ENCODE peak calls at places on chromosomes 11 and 22, in nine cellular contexts. X is tibial artery, P is IMR-90, K is uterus, M is H1, Z is RWPE1, L is neural crest cell, C is DND-41, S is AG09319. W is an unnamed sample.

GRCh38 chr22:23503142-23503541 is 76.9 kb downstream of the IGLL1 start:
- DNase-seq in S (no peak), C (no peak), K (no peak), Z (no peak), X (peak), M (no peak), L (no peak), P (no peak), W (no peak)

GRCh38 chr22:44455963-44456358 is 42.1 kb downstream of the RTL6 start:
- DNase-seq in P (no peak), M (no peak), L (no peak), K (no peak), Z (no peak), X (no peak), S (no peak), C (no peak), W (no peak)

GRCh38 chr22:50282361-50283144 is 12.4 kb upstream of the MAPK11 start:
- DNase-seq in X (no peak), K (no peak), P (peak), Z (peak), S (no peak), C (no peak), L (no peak), M (no peak), W (no peak)

GRCh38 chr11:3183523-3183922 is 18.4 kb upstream of the OSBPL5 start:
- DNase-seq in P (no peak), S (no peak), K (no peak), L (no peak), X (peak), C (no peak), M (no peak), Z (no peak), W (no peak)

GRCh38 chr11:121890377-121890776 is 225.6 kb downstream of the BLID start:
- DNase-seq in K (no peak), P (peak), M (no peak), Z (no peak), L (no peak), X (peak), C (no peak), S (peak), W (no peak)

GRCh38 chr22:36144886-36145541 is 15.5 kb downstream of the APOL3 start:
- DNase-seq in X (peak), M (peak), K (peak), S (peak), P (peak), C (peak), L (peak), Z (peak), W (no peak)

GRCh38 chr11:7597620-7598019 is 75.7 kb downstream of the CYB5R2 start:
- DNase-seq in C (no peak), L (no peak), K (no peak), Z (peak), P (no peak), X (no peak), S (no peak), M (no peak), W (no peak)

GRCh38 chr11:118106789-118107335 is 20.1 kb upstream of the SMIM35 start:
- DNase-seq in M (no peak), C (no peak), Z (peak), L (no peak), X (no peak), K (no peak), S (no peak), P (no peak), W (no peak)

GRCh38 chr11:116415095-116415494 is 357.7 kb downstream of the BUD13 start:
- DNase-seq in P (no peak), Z (no peak), K (no peak), C (no peak), L (no peak), S (no peak), M (no peak), X (no peak), W (no peak)

GRCh38 chr11:69370984-69371709 is 77.2 kb downstream of the MYEOV start:
- DNase-seq in C (no peak), K (no peak), X (peak), Z (no peak), L (no peak), S (no peak), M (no peak), P (no peak), W (no peak)

GRCh38 chr22:22037740-22038139 is 55.2 kb upstream of the TOP3B start:
- DNase-seq in Z (no peak), S (no peak), K (no peak), L (no peak), C (no peak), M (no peak), X (no peak), P (peak), W (no peak)

GRCh38 chr11:57543601-57544000 is 6.2 kb downstream of the SMTNL1 start:
- DNase-seq in P (no peak), L (no peak), K (no peak), X (no peak), C (no peak), Z (no peak), S (no peak), M (no peak), W (no peak)

GRCh38 chr22:50313600-50313999 is 6.2 kb upstream of the PLXNB2 start:
- DNase-seq in M (no peak), C (no peak), S (no peak), X (no peak), Z (no peak), K (no peak), L (no peak), P (no peak), W (no peak)

GRCh38 chr22:44286673-44287072 is 26.1 kb downstream of the SHISAL1 start:
- DNase-seq in X (no peak), K (no peak), L (no peak), M (no peak), C (no peak), P (no peak), Z (no peak), S (no peak), W (peak)

GRCh38 chr11:77542296-77542695 is 47.5 kb upstream of the AQP11 start:
- DNase-seq in K (no peak), Z (no peak), S (peak), L (no peak), P (peak), M (no peak), X (no peak), C (no peak), W (no peak)

GRCh38 chr11:117187007-117187406 is 8.5 kb downstream of the SIDT2 start:
- DNase-seq in P (no peak), M (no peak), Z (no peak), S (no peak), C (no peak), X (peak), L (no peak), K (peak), W (no peak)

GRCh38 chr11:46472662-46472994 is 81.1 kb upstream of the CHRM4 start:
- DNase-seq in K (no peak), L (no peak), M (no peak), C (no peak), X (no peak), Z (no peak), P (no peak), S (no peak), W (no peak)

GRCh38 chr11:111922803-111923202 is 4.1 kb downstream of the C11orf52 start:
- DNase-seq in M (no peak), K (peak), C (no peak), P (peak), S (no peak), Z (no peak), L (no peak), X (no peak), W (no peak)

GRCh38 chr11:74221816-74222215 is 50.7 kb downstream of the PPME1 start:
- DNase-seq in C (no peak), P (peak), S (no peak), K (no peak), L (no peak), Z (no peak), X (no peak), M (no peak), W (no peak)

GRCh38 chr11:85699957-85700741 is 14.2 kb upstream of the CCDC89 start:
- DNase-seq in P (no peak), C (no peak), Z (no peak), M (no peak), X (no peak), L (no peak), K (no peak), S (no peak), W (no peak)

GRCh38 chr22:49549256-49549655 is 278.4 kb downstream of the BRD1 start:
- DNase-seq in S (no peak), M (no peak), X (peak), Z (no peak), P (no peak), K (no peak), C (no peak), L (no peak), W (no peak)

GRCh38 chr11:1360835-1361357 is 28.8 kb upstream of the BRSK2 start:
- DNase-seq in P (no peak), C (no peak), K (no peak), Z (no peak), X (no peak), S (no peak), L (no peak), M (no peak), W (no peak)

GRCh38 chr11:9982127-9982795 is 311.8 kb downstream of the SBF2 start:
- DNase-seq in P (no peak), K (no peak), C (no peak), Z (peak), S (no peak), M (no peak), X (no peak), L (no peak), W (no peak)

DNA sequence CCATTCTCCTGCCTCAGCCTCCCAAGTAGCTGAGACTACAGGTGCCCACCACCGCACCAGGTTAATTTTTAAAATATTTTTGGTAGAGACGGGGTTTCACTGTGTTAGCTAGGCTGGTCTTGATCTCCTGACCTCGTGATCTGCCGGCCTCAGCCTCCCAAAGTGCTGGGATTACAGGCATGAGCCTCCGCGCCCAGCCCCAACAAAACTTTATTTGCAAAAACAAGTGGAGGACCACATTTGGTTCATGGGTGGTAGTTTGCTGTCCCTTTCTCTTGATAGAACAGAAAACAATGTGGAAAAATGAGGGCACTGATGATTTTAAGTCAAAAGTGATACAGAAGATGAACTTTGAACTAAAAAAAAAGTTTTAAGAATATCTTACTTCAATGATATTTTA is 121.8 kb upstream of the SERPIND1 start:
- DNase-seq in L (no peak), Z (no peak), C (no peak), M (no peak), K (no peak), S (no peak), X (no peak), P (no peak), W (no peak)
- TF ChIP-seq CTCF in L (no peak), Z (no peak), C (no peak), M (no peak), K (no peak), S (no peak), X (no peak), P (no peak), W (no peak)

DNA sequence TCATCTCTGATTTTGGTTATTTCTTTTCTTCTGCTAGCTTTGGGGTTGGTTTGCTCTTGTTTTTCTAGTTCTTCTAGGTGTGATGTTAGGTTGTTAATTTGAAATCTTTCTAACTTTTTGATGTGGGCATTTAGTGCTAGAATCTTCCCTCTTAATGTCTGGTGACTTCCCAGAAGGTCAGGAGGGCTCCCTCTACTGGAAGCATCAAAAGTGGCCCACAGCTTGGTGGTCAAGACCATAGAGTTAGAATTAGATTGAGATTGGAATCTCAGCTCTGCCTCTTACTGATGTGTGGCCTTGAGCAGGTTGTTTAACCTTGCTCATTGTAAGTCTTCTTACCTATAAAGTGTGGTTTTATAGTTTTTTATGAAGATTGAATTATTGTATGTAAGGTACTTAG is 99.3 kb downstream of the FDX1 start:
- DNase-seq in P (no peak), S (no peak), C (no peak), L (no peak), K (no peak), X (no peak), M (no peak), Z (no peak), W (no peak)
- TF ChIP-seq CTCF in P (peak), S (peak), C (no peak), L (peak), K (no peak), X (no peak), M (peak), Z (no peak), W (no peak)

GRCh38 chr11:103924166-103925013 is 112.0 kb upstream of the DDI1 start:
- DNase-seq in Z (no peak), C (no peak), P (peak), X (no peak), S (no peak), L (no peak), K (no peak), M (no peak), W (no peak)

GRCh38 chr11:103920449-103920848 is 116.0 kb upstream of the DDI1 start:
- DNase-seq in Z (no peak), K (no peak), P (peak), M (no peak), X (no peak), S (no peak), L (no peak), C (no peak), W (no peak)

GRCh38 chr11:103923473-103923931 is 112.9 kb upstream of the DDI1 start:
- DNase-seq in X (no peak), C (no peak), S (no peak), Z (peak), M (no peak), P (no peak), L (no peak), K (no peak), W (no peak)

GRCh38 chr11:103920933-103921332 is 115.5 kb upstream of the DDI1 start:
- DNase-seq in P (no peak), Z (no peak), X (no peak), S (no peak), K (no peak), C (no peak), M (no peak), L (no peak), W (no peak)
- TF ChIP-seq CTCF in P (no peak), Z (no peak), X (no peak), S (no peak), K (no peak), C (no peak), M (no peak), L (no peak), W (no peak)

GRCh38 chr11:108959124-108959761 is 294.4 kb downstream of the DDX10 start:
- DNase-seq in X (no peak), C (no peak), S (no peak), L (no peak), K (no peak), Z (no peak), P (peak), M (no peak), W (no peak)
- TF ChIP-seq CTCF in X (no peak), C (no peak), S (no peak), L (no peak), K (no peak), Z (no peak), P (no peak), M (no peak), W (no peak)

DNA sequence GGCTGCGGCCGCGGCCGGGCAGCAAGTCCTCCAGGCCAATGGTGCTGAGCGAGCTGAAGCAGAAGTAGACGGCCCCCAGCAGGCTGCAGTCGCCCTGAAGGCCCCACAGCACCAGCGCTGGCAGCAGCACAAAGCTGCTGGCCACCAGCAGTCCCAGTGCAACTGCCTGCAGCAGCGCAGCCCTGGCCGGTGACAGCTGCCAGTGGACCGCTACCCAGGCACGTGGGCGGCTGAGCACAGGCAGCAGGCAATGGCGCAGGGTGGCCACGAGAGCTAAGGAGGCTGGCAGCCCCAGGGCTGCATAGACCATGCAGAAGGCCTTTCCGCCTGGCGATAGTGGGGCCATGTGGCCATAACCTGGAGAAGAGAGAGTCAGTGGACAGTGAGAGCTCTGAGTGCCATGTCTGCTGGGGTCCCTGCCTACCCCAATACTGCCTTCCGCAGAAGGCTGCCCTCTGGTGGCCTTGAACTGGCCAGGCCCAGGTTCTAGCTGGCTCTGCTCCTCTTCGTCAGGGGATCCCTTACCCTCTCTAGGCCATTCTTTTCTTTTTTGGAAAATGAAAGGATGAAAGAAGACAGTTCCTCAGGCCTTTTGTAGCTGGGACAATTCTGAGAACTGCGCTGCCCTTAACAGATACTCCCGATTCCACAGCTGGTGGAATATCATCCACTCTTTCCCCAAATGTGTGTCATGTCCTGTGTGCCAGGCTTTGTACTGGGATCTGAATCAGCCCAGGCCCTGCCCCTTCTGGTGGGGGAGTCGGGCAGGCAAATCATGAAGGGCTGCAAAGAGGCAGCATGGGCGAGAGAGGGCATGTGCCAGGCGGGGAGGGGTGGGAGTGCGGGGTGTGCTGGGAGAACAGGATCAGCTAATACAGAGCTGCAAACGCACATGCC is 1.8 kb downstream of the KCNK7 start:
- DNase-seq in Z (no peak), P (no peak), L (no peak), S (no peak), C (peak), K (no peak), X (peak), M (no peak), W (peak)
- TF ChIP-seq CTCF in Z (peak), P (peak), L (peak), S (peak), C (peak), K (peak), X (peak), M (no peak), W (peak)

DNA sequence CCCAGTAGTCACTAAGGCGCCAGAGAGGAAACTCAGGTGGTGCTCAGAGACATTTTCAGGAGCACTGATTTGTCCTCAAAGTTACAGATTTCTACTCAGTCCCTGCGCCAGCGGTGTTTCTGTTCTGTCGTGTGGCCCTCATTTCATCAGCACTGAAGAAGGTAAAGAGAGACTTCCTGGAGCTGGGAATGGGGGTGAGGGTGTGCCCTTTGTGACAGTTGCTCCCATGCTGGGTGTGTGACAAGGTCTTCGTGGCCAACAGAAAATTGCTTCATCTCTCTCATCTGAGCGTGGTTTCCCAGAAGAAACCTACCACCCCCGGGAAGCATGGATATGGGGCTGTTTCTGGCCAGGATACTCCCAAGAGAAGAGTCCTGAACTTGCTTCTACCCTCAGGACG is 2.0 kb upstream of the PPARA start:
- DNase-seq in P (no peak), X (no peak), Z (no peak), C (no peak), L (no peak), M (no peak), S (no peak), K (no peak), W (no peak)
- TF ChIP-seq CTCF in P (no peak), X (no peak), Z (no peak), C (no peak), L (no peak), M (no peak), S (no peak), K (no peak), W (no peak)

GRCh38 chr22:31347251-31348008 is 1.3 kb upstream of the PATZ1 start:
- DNase-seq in S (no peak), C (peak), P (peak), K (peak), L (peak), M (peak), X (no peak), Z (peak), W (no peak)

GRCh38 chr22:31346255-31346732 is at the start of gene PATZ1:
- DNase-seq in P (peak), L (peak), X (peak), S (peak), C (peak), M (no peak), K (peak), Z (peak), W (peak)

GRCh38 chr22:31348766-31349165 is 2.6 kb upstream of the PATZ1 start:
- DNase-seq in M (no peak), Z (no peak), S (no peak), C (no peak), P (no peak), X (no peak), L (no peak), K (no peak), W (no peak)

GRCh38 chr22:31345331-31346254 is 553 bp downstream of the PATZ1 start:
- DNase-seq in P (peak), C (peak), X (peak), S (peak), M (peak), Z (peak), L (peak), K (peak), W (peak)

DNA sequence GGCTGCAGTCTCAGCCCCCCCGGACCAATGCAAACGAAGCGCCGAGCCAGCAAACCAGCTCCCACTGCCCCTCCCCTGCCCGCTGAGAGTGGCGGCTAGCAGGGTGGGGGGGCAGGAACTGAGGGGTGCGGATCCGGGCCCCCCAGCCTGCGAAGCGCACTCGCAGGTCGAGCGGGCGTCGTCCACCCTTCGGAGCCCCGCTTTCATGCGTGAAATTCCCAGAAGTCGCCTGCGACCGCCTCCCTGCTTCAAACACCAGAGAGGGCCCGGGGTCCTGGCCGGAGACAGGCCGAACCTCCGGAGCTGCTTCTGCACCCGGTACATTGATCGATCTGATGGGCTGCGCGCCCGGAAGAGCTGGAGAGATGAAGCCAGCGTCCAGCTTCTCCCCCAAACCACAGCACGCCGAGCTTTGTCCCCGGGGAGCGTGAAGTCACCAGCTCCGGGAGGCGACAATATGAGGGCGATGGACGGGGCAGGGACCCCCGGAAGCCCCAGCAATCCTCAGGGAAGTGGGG is 646 bp upstream of the PATZ1 start:
- DNase-seq in K (peak), C (no peak), X (peak), P (peak), S (no peak), M (no peak), Z (peak), L (peak), W (peak)
- TF ChIP-seq CTCF in K (no peak), C (no peak), X (no peak), P (no peak), S (no peak), M (no peak), Z (no peak), L (no peak), W (no peak)

GRCh38 chr11:132312616-132313210 is 942.3 kb downstream of the NTM start:
- DNase-seq in M (no peak), C (peak), X (no peak), P (peak), L (peak), K (no peak), S (no peak), Z (peak), W (no peak)
- TF ChIP-seq CTCF in M (peak), C (peak), X (no peak), P (peak), L (peak), K (no peak), S (peak), Z (no peak), W (peak)